ENCODE peak calls at places on chromosomes 16 and 17, in eight cellular contexts. W, X, F, U, L, D, P and T are unnamed samples.

GRCh38 chr16:1723450-1724147 is 17.6 kb downstream of the MAPK8IP3 start:
- DNase-seq in W (peak; percentile 18), X (peak; percentile 13), F (no peak), U (peak; percentile 35), L (no peak), D (no peak), P (peak; percentile 40), T (no peak)

GRCh38 chr17:80754846-80755245 is 210.2 kb downstream of the RPTOR start:
- DNase-seq in W (no peak), X (no peak), F (no peak), U (no peak), L (no peak), D (no peak), P (no peak), T (no peak)

GRCh38 chr17:82228278-82228841 is 482 bp upstream of the SLC16A3 start:
- DNase-seq in W (no peak), X (peak; percentile 57), F (peak; percentile 48), U (no peak), L (no peak), D (peak; percentile 75), P (no peak), T (peak; percentile 61)

GRCh38 chr17:68101992-68102758 is 66.6 kb downstream of the KPNA2 start:
- DNase-seq in W (peak; percentile 19), X (no peak), F (peak; percentile 18), U (peak; percentile 16), L (no peak), D (peak; percentile 39), P (peak; percentile 22), T (peak; percentile 54)

GRCh38 chr16:82042144-82042543 is 7.1 kb downstream of the HSD17B2 start:
- DNase-seq in W (no peak), X (no peak), F (no peak), U (no peak), L (no peak), D (no peak), P (no peak), T (no peak)

GRCh38 chr17:69960755-69961154 is 114.3 kb upstream of the KCNJ16 start:
- DNase-seq in W (peak; percentile 3), X (no peak), F (no peak), U (peak; percentile 25), L (no peak), D (no peak), P (no peak), T (no peak)

GRCh38 chr17:19003966-19004600 is 481 bp downstream of the FAM83G start:
- DNase-seq in W (no peak), X (peak; percentile 37), F (no peak), U (no peak), L (no peak), D (peak; percentile 79), P (peak; percentile 62), T (peak; percentile 80)

GRCh38 chr17:17043668-17044226 is 1.5 kb downstream of the MPRIP start:
- DNase-seq in W (no peak), X (no peak), F (no peak), U (no peak), L (no peak), D (no peak), P (no peak), T (no peak)

GRCh38 chr17:72122668-72123495 is 2.1 kb downstream of the SOX9 start:
- DNase-seq in W (peak; percentile 22), X (no peak), F (no peak), U (no peak), L (no peak), D (peak; percentile 30), P (no peak), T (no peak)

GRCh38 chr16:57387598-57388354 is 15.5 kb downstream of the CX3CL1 start:
- DNase-seq in W (no peak), X (no peak), F (no peak), U (no peak), L (no peak), D (no peak), P (no peak), T (no peak)

GRCh38 chr17:56026894-56027293 is 126.4 kb upstream of the ANKFN1 start:
- DNase-seq in W (no peak), X (no peak), F (no peak), U (no peak), L (no peak), D (no peak), P (no peak), T (no peak)

GRCh38 chr17:13725286-13725990 is 123.7 kb upstream of the HS3ST3A1 start:
- DNase-seq in W (no peak), X (no peak), F (no peak), U (no peak), L (no peak), D (no peak), P (no peak), T (no peak)

GRCh38 chr16:2456551-2457153 is 3.3 kb upstream of the TEDC2 start:
- DNase-seq in W (no peak), X (no peak), F (no peak), U (no peak), L (no peak), D (no peak), P (no peak), T (no peak)

GRCh38 chr17:21358185-21358584 is 18.0 kb upstream of the KCNJ12 start:
- DNase-seq in W (no peak), X (no peak), F (no peak), U (no peak), L (no peak), D (no peak), P (no peak), T (no peak)

GRCh38 chr16:19691161-19691850 is 26.7 kb downstream of the KNOP1 start:
- DNase-seq in W (no peak), X (no peak), F (no peak), U (no peak), L (no peak), D (no peak), P (no peak), T (no peak)

GRCh38 chr16:56013962-56014552 is 138.9 kb upstream of the CES5A start:
- DNase-seq in W (peak; percentile 66), X (peak; percentile 15), F (no peak), U (no peak), L (no peak), D (peak; percentile 46), P (peak; percentile 24), T (peak; percentile 56)

GRCh38 chr17:9850151-9850550 is 24.4 kb downstream of the GLP2R start:
- DNase-seq in W (peak; percentile 44), X (no peak), F (no peak), U (no peak), L (no peak), D (peak; percentile 55), P (no peak), T (peak; percentile 62)

GRCh38 chr17:82370471-82371332 is 863 bp upstream of the UTS2R start:
- DNase-seq in W (peak; percentile 11), X (no peak), F (no peak), U (no peak), L (no peak), D (no peak), P (no peak), T (no peak)